ENCODE peak calls at places on chromosome 20, in eight cellular contexts. One of them, this sample, is unnamed.

GRCh38 chr20:41327178-41327577 is 9.6 kb upstream of the ZHX3 start:
- DNase-seq in RCC 7860: no peak
- DNase-seq in NCI-H146: no peak
- DNase-seq in central memory CD4-positive, alpha-beta T cell: no peak
- DNase-seq in AG04450: no peak
- DNase-seq in stimulated activated CD4-positive, alpha-beta T cell treated with anti-CD3 and anti-CD28 coated beads, Interleukin-2, amount 100 ng/mL, for 48 hours: no peak
- DNase-seq in HFFc6: no peak
- DNase-seq in T-helper 1 cell: no peak
- DNase-seq in this sample: no peak

GRCh38 chr20:32336918-32337347 is 21.2 kb upstream of the ASXL1 start:
- DNase-seq in HFFc6: no peak
- DNase-seq in stimulated activated CD4-positive, alpha-beta T cell treated with anti-CD3 and anti-CD28 coated beads, Interleukin-2, amount 100 ng/mL, for 48 hours: no peak
- DNase-seq in central memory CD4-positive, alpha-beta T cell: no peak
- DNase-seq in NCI-H146: peak; percentile 27
- DNase-seq in AG04450: no peak
- DNase-seq in RCC 7860: peak; percentile 33
- DNase-seq in T-helper 1 cell: no peak
- DNase-seq in this sample: peak; percentile 68

GRCh38 chr20:24340933-24341332 is 128.5 kb upstream of the SYNDIG1 start:
- DNase-seq in AG04450: no peak
- DNase-seq in central memory CD4-positive, alpha-beta T cell: no peak
- DNase-seq in HFFc6: no peak
- DNase-seq in stimulated activated CD4-positive, alpha-beta T cell treated with anti-CD3 and anti-CD28 coated beads, Interleukin-2, amount 100 ng/mL, for 48 hours: no peak
- DNase-seq in T-helper 1 cell: no peak
- DNase-seq in RCC 7860: no peak
- DNase-seq in NCI-H146: no peak
- DNase-seq in this sample: no peak

GRCh38 chr20:49595346-49595745 is 27.4 kb upstream of the PTGIS start:
- DNase-seq in central memory CD4-positive, alpha-beta T cell: no peak
- DNase-seq in T-helper 1 cell: no peak
- DNase-seq in stimulated activated CD4-positive, alpha-beta T cell treated with anti-CD3 and anti-CD28 coated beads, Interleukin-2, amount 100 ng/mL, for 48 hours: no peak
- DNase-seq in RCC 7860: no peak
- DNase-seq in HFFc6: no peak
- DNase-seq in NCI-H146: no peak
- DNase-seq in AG04450: no peak
- DNase-seq in this sample: no peak

GRCh38 chr20:63835031-63835858 is 4.2 kb upstream of the ZBTB46 start:
- DNase-seq in T-helper 1 cell: no peak
- DNase-seq in NCI-H146: peak; percentile 88
- DNase-seq in RCC 7860: peak; percentile 97
- DNase-seq in stimulated activated CD4-positive, alpha-beta T cell treated with anti-CD3 and anti-CD28 coated beads, Interleukin-2, amount 100 ng/mL, for 48 hours: no peak
- DNase-seq in central memory CD4-positive, alpha-beta T cell: no peak
- DNase-seq in AG04450: peak; percentile 96
- DNase-seq in HFFc6: peak; percentile 97
- DNase-seq in this sample: peak; percentile 93

GRCh38 chr20:56601166-56601565 is 27.9 kb upstream of the TFAP2C start:
- DNase-seq in AG04450: no peak
- DNase-seq in stimulated activated CD4-positive, alpha-beta T cell treated with anti-CD3 and anti-CD28 coated beads, Interleukin-2, amount 100 ng/mL, for 48 hours: no peak
- DNase-seq in central memory CD4-positive, alpha-beta T cell: no peak
- DNase-seq in HFFc6: no peak
- DNase-seq in T-helper 1 cell: no peak
- DNase-seq in NCI-H146: no peak
- DNase-seq in RCC 7860: no peak
- DNase-seq in this sample: no peak

GRCh38 chr20:24762791-24763350 is 186.2 kb upstream of the CST7 start:
- DNase-seq in central memory CD4-positive, alpha-beta T cell: no peak
- DNase-seq in AG04450: no peak
- DNase-seq in RCC 7860: no peak
- DNase-seq in stimulated activated CD4-positive, alpha-beta T cell treated with anti-CD3 and anti-CD28 coated beads, Interleukin-2, amount 100 ng/mL, for 48 hours: no peak
- DNase-seq in T-helper 1 cell: no peak
- DNase-seq in HFFc6: no peak
- DNase-seq in NCI-H146: no peak
- DNase-seq in this sample: no peak

GRCh38 chr20:46122516-46123481 is 4.7 kb downstream of the CD40 start:
- DNase-seq in T-helper 1 cell: no peak
- DNase-seq in HFFc6: no peak
- DNase-seq in stimulated activated CD4-positive, alpha-beta T cell treated with anti-CD3 and anti-CD28 coated beads, Interleukin-2, amount 100 ng/mL, for 48 hours: no peak
- DNase-seq in NCI-H146: no peak
- DNase-seq in AG04450: no peak
- DNase-seq in central memory CD4-positive, alpha-beta T cell: no peak
- DNase-seq in RCC 7860: no peak
- DNase-seq in this sample: no peak

GRCh38 chr20:1309439-1309847 is 19.5 kb downstream of the SDCBP2 start:
- DNase-seq in T-helper 1 cell: no peak
- DNase-seq in RCC 7860: no peak
- DNase-seq in stimulated activated CD4-positive, alpha-beta T cell treated with anti-CD3 and anti-CD28 coated beads, Interleukin-2, amount 100 ng/mL, for 48 hours: no peak
- DNase-seq in NCI-H146: no peak
- DNase-seq in central memory CD4-positive, alpha-beta T cell: no peak
- DNase-seq in HFFc6: no peak
- DNase-seq in AG04450: no peak
- DNase-seq in this sample: no peak

GRCh38 chr20:31869942-31870702 is at the start of the genes DUSP15 and TTLL9:
- DNase-seq in central memory CD4-positive, alpha-beta T cell: no peak
- DNase-seq in T-helper 1 cell: peak; percentile 12
- DNase-seq in HFFc6: no peak
- DNase-seq in AG04450: no peak
- DNase-seq in RCC 7860: no peak
- DNase-seq in stimulated activated CD4-positive, alpha-beta T cell treated with anti-CD3 and anti-CD28 coated beads, Interleukin-2, amount 100 ng/mL, for 48 hours: no peak
- DNase-seq in NCI-H146: peak; percentile 77
- DNase-seq in this sample: peak; percentile 68

GRCh38 chr20:41119593-41120561 is 17.5 kb upstream of the PLCG1 start:
- DNase-seq in stimulated activated CD4-positive, alpha-beta T cell treated with anti-CD3 and anti-CD28 coated beads, Interleukin-2, amount 100 ng/mL, for 48 hours: no peak
- DNase-seq in RCC 7860: no peak
- DNase-seq in HFFc6: no peak
- DNase-seq in T-helper 1 cell: no peak
- DNase-seq in AG04450: no peak
- DNase-seq in central memory CD4-positive, alpha-beta T cell: no peak
- DNase-seq in NCI-H146: no peak
- DNase-seq in this sample: no peak

GRCh38 chr20:61816606-61817005 is 249.1 kb downstream of the TAF4 start:
- DNase-seq in stimulated activated CD4-positive, alpha-beta T cell treated with anti-CD3 and anti-CD28 coated beads, Interleukin-2, amount 100 ng/mL, for 48 hours: no peak
- DNase-seq in T-helper 1 cell: no peak
- DNase-seq in HFFc6: no peak
- DNase-seq in AG04450: no peak
- DNase-seq in central memory CD4-positive, alpha-beta T cell: no peak
- DNase-seq in NCI-H146: no peak
- DNase-seq in RCC 7860: no peak
- DNase-seq in this sample: no peak

GRCh38 chr20:3710027-3710426 is 2.4 kb downstream of the SIGLEC1 start:
- DNase-seq in AG04450: no peak
- DNase-seq in RCC 7860: no peak
- DNase-seq in stimulated activated CD4-positive, alpha-beta T cell treated with anti-CD3 and anti-CD28 coated beads, Interleukin-2, amount 100 ng/mL, for 48 hours: no peak
- DNase-seq in central memory CD4-positive, alpha-beta T cell: no peak
- DNase-seq in HFFc6: no peak
- DNase-seq in NCI-H146: peak; percentile 52
- DNase-seq in T-helper 1 cell: no peak
- DNase-seq in this sample: no peak

GRCh38 chr20:16284385-16285100 is 288.7 kb downstream of the KIF16B start:
- DNase-seq in central memory CD4-positive, alpha-beta T cell: no peak
- DNase-seq in NCI-H146: no peak
- DNase-seq in HFFc6: no peak
- DNase-seq in AG04450: no peak
- DNase-seq in T-helper 1 cell: no peak
- DNase-seq in RCC 7860: no peak
- DNase-seq in stimulated activated CD4-positive, alpha-beta T cell treated with anti-CD3 and anti-CD28 coated beads, Interleukin-2, amount 100 ng/mL, for 48 hours: no peak
- DNase-seq in this sample: no peak